ENCODE peak calls at places on chromosomes 1 and 21, in ten cellular contexts. One of them, this sample, is unnamed. For H3K36me3, the result is how much of the 10 kb centered on the place peaks cover.

GRCh38 chr1:44810101-44810761 is 1.9 kb downstream of the BTBD19 start:
- DNase-seq in HCT116: no peak
- DNase-seq in thyroid gland: peak
- DNase-seq in testis: peak
- DNase-seq in left lung: peak
- DNase-seq in endothelial cell of umbilical vein: peak
- DNase-seq in IMR-90: no peak
- DNase-seq in brain microvascular endothelial cell: no peak
- DNase-seq in CD8-positive, alpha-beta memory T cell: peak
- DNase-seq in right lobe of liver: peak
- DNase-seq in this sample: no peak

GRCh38 chr1:224592636-224593579 is 23.2 kb upstream of the CNIH3 start:
- DNase-seq in brain microvascular endothelial cell: peak
- DNase-seq in CD8-positive, alpha-beta memory T cell: no peak
- DNase-seq in right lobe of liver: no peak
- DNase-seq in thyroid gland: no peak
- DNase-seq in HCT116: no peak
- DNase-seq in testis: no peak
- DNase-seq in endothelial cell of umbilical vein: no peak
- DNase-seq in left lung: no peak
- DNase-seq in IMR-90: peak
- DNase-seq in this sample: peak

GRCh38 chr1:226919587-226919986 is 20.5 kb upstream of the COQ8A start:
- DNase-seq in brain microvascular endothelial cell: no peak
- DNase-seq in HCT116: no peak
- DNase-seq in testis: no peak
- DNase-seq in right lobe of liver: no peak
- DNase-seq in IMR-90: no peak
- DNase-seq in endothelial cell of umbilical vein: no peak
- DNase-seq in thyroid gland: no peak
- DNase-seq in CD8-positive, alpha-beta memory T cell: no peak
- DNase-seq in left lung: no peak
- DNase-seq in this sample: no peak

GRCh38 chr21:43273708-43274021 is 104.9 kb downstream of the CRYAA start:
- DNase-seq in IMR-90: no peak
- DNase-seq in endothelial cell of umbilical vein: no peak
- DNase-seq in thyroid gland: no peak
- DNase-seq in testis: no peak
- DNase-seq in HCT116: no peak
- DNase-seq in brain microvascular endothelial cell: no peak
- DNase-seq in right lobe of liver: no peak
- DNase-seq in CD8-positive, alpha-beta memory T cell: no peak
- DNase-seq in left lung: no peak
- DNase-seq in this sample: no peak

GRCh38 chr1:109933856-109934711 is 23.4 kb downstream of the CSF1 start:
- DNase-seq in IMR-90: peak
- DNase-seq in right lobe of liver: peak
- DNase-seq in endothelial cell of umbilical vein: peak
- DNase-seq in brain microvascular endothelial cell: peak
- DNase-seq in thyroid gland: no peak
- DNase-seq in CD8-positive, alpha-beta memory T cell: no peak
- DNase-seq in HCT116: no peak
- DNase-seq in testis: no peak
- DNase-seq in left lung: no peak
- DNase-seq in this sample: no peak

GRCh38 chr1:12556368-12556930 is 61.6 kb downstream of the DHRS3 start:
- DNase-seq in right lobe of liver: no peak
- DNase-seq in left lung: peak
- DNase-seq in thyroid gland: peak
- DNase-seq in HCT116: no peak
- DNase-seq in IMR-90: peak
- DNase-seq in brain microvascular endothelial cell: peak
- DNase-seq in CD8-positive, alpha-beta memory T cell: no peak
- DNase-seq in endothelial cell of umbilical vein: no peak
- DNase-seq in testis: peak
- DNase-seq in this sample: peak

GRCh38 chr1:23824711-23825075 is 536 bp downstream of the HMGCL start:
- DNase-seq in right lobe of liver: no peak
- DNase-seq in brain microvascular endothelial cell: no peak
- DNase-seq in testis: no peak
- DNase-seq in left lung: no peak
- DNase-seq in CD8-positive, alpha-beta memory T cell: no peak
- DNase-seq in HCT116: no peak
- DNase-seq in endothelial cell of umbilical vein: no peak
- DNase-seq in IMR-90: no peak
- DNase-seq in thyroid gland: no peak
- DNase-seq in this sample: no peak

GRCh38 chr1:29802181-29803068 is 566.1 kb downstream of the PTPRU start:
- DNase-seq in endothelial cell of umbilical vein: no peak
- DNase-seq in thyroid gland: no peak
- DNase-seq in CD8-positive, alpha-beta memory T cell: no peak
- DNase-seq in brain microvascular endothelial cell: no peak
- DNase-seq in right lobe of liver: no peak
- DNase-seq in testis: no peak
- DNase-seq in HCT116: no peak
- DNase-seq in left lung: no peak
- DNase-seq in IMR-90: no peak
- DNase-seq in this sample: no peak

GRCh38 chr1:167486090-167486824 is 32.1 kb downstream of the CD247 start:
- DNase-seq in IMR-90: no peak
- DNase-seq in brain microvascular endothelial cell: peak
- DNase-seq in endothelial cell of umbilical vein: no peak
- DNase-seq in left lung: peak
- DNase-seq in testis: peak
- DNase-seq in thyroid gland: no peak
- DNase-seq in CD8-positive, alpha-beta memory T cell: no peak
- DNase-seq in HCT116: no peak
- DNase-seq in right lobe of liver: no peak
- DNase-seq in this sample: no peak

GRCh38 chr1:214854126-214854875 is 228.2 kb upstream of the KCNK2 start:
- DNase-seq in endothelial cell of umbilical vein: no peak
- DNase-seq in thyroid gland: no peak
- DNase-seq in CD8-positive, alpha-beta memory T cell: no peak
- DNase-seq in brain microvascular endothelial cell: no peak
- DNase-seq in testis: no peak
- DNase-seq in HCT116: no peak
- DNase-seq in IMR-90: peak
- DNase-seq in right lobe of liver: no peak
- DNase-seq in left lung: no peak
- DNase-seq in this sample: no peak

GRCh38 chr21:45867041-45867630 is 114.4 kb upstream of the COL6A1 start:
- DNase-seq in left lung: no peak
- DNase-seq in IMR-90: no peak
- DNase-seq in right lobe of liver: no peak
- DNase-seq in CD8-positive, alpha-beta memory T cell: no peak
- DNase-seq in thyroid gland: no peak
- DNase-seq in HCT116: no peak
- DNase-seq in endothelial cell of umbilical vein: no peak
- DNase-seq in brain microvascular endothelial cell: no peak
- DNase-seq in testis: no peak
- DNase-seq in this sample: no peak

GRCh38 chr21:37509802-37510393 is 143.3 kb downstream of the DYRK1A start:
- DNase-seq in endothelial cell of umbilical vein: no peak
- DNase-seq in thyroid gland: no peak
- DNase-seq in HCT116: no peak
- DNase-seq in left lung: no peak
- DNase-seq in brain microvascular endothelial cell: peak
- DNase-seq in CD8-positive, alpha-beta memory T cell: no peak
- DNase-seq in IMR-90: peak
- DNase-seq in testis: no peak
- DNase-seq in right lobe of liver: no peak
- DNase-seq in this sample: no peak

GRCh38 chr1:24022611-24023359 is 42.7 kb upstream of the SRSF10 start:
- DNase-seq in brain microvascular endothelial cell: peak
- DNase-seq in thyroid gland: peak
- DNase-seq in IMR-90: peak
- DNase-seq in HCT116: no peak
- DNase-seq in left lung: no peak
- DNase-seq in CD8-positive, alpha-beta memory T cell: no peak
- DNase-seq in testis: no peak
- DNase-seq in endothelial cell of umbilical vein: no peak
- DNase-seq in right lobe of liver: no peak
- DNase-seq in this sample: peak

GRCh38 chr1:245583081-245583480 is 428.3 kb downstream of the KIF26B start:
- DNase-seq in thyroid gland: no peak
- DNase-seq in right lobe of liver: no peak
- DNase-seq in brain microvascular endothelial cell: no peak
- DNase-seq in IMR-90: peak
- DNase-seq in CD8-positive, alpha-beta memory T cell: no peak
- DNase-seq in left lung: no peak
- DNase-seq in HCT116: no peak
- DNase-seq in endothelial cell of umbilical vein: no peak
- DNase-seq in testis: no peak
- DNase-seq in this sample: no peak

GRCh38 chr1:170836146-170836545 is 99.2 kb upstream of the MROH9 start:
- DNase-seq in right lobe of liver: no peak
- DNase-seq in endothelial cell of umbilical vein: no peak
- DNase-seq in left lung: no peak
- DNase-seq in testis: no peak
- DNase-seq in thyroid gland: no peak
- DNase-seq in HCT116: no peak
- DNase-seq in CD8-positive, alpha-beta memory T cell: no peak
- DNase-seq in IMR-90: peak
- DNase-seq in brain microvascular endothelial cell: peak
- DNase-seq in this sample: no peak

GRCh38 chr1:38680801-38681510 is 178.6 kb downstream of the RRAGC start:
- DNase-seq in thyroid gland: no peak
- DNase-seq in testis: peak
- DNase-seq in left lung: no peak
- DNase-seq in CD8-positive, alpha-beta memory T cell: no peak
- DNase-seq in endothelial cell of umbilical vein: peak
- DNase-seq in right lobe of liver: no peak
- DNase-seq in HCT116: no peak
- DNase-seq in brain microvascular endothelial cell: no peak
- DNase-seq in IMR-90: no peak
- DNase-seq in this sample: peak

GRCh38 chr1:154221815-154222081 is 993 bp downstream of the UBAP2L start:
- DNase-seq in left lung: no peak
- DNase-seq in IMR-90: peak
- DNase-seq in brain microvascular endothelial cell: peak
- DNase-seq in thyroid gland: no peak
- DNase-seq in right lobe of liver: no peak
- DNase-seq in endothelial cell of umbilical vein: peak
- DNase-seq in testis: no peak
- DNase-seq in CD8-positive, alpha-beta memory T cell: no peak
- DNase-seq in HCT116: no peak
- DNase-seq in this sample: no peak

GRCh38 chr1:77739235-77739634 is 20.4 kb downstream of the USP33 start:
- DNase-seq in HCT116: no peak
- DNase-seq in thyroid gland: no peak
- DNase-seq in endothelial cell of umbilical vein: no peak
- DNase-seq in IMR-90: no peak
- DNase-seq in right lobe of liver: no peak
- DNase-seq in left lung: no peak
- DNase-seq in CD8-positive, alpha-beta memory T cell: no peak
- DNase-seq in brain microvascular endothelial cell: no peak
- DNase-seq in testis: no peak
- DNase-seq in this sample: no peak
- H3K4me3 ChIP-seq in HCT116: no peak
- H3K4me3 ChIP-seq in thyroid gland: no peak
- H3K4me3 ChIP-seq in endothelial cell of umbilical vein: no peak
- H3K4me3 ChIP-seq in IMR-90: no peak
- H3K4me3 ChIP-seq in right lobe of liver: no peak
- H3K4me3 ChIP-seq in left lung: no peak
- H3K4me3 ChIP-seq in CD8-positive, alpha-beta memory T cell: no peak
- H3K4me3 ChIP-seq in brain microvascular endothelial cell: no peak
- H3K4me3 ChIP-seq in testis: no peak
- H3K4me3 ChIP-seq in this sample: no peak

DNA sequence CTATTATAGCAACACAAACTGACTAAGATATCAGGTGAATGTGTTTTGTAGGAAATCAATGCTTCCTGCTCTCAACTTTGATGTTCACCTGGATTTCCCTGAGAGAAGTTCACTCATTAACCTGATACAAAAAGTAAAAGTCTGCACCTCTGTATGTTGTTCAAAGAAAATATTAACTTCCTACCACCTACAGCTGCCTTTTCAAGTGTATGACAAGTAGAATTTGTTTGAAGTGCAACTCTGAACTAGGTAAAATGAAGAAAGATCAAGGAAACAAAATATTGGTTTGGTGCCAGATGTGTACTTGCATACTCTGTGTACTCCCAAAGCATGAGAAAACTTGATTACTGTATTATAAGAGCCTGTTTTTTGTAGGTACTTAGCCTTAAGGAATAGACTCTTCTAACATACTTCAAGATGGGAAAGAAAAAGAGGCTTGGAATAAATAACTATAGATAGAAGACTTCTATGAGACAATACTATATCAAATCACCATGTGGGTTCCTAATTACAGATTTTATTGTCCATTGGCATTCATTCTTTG is 193.4 kb downstream of the APP start:
- DNase-seq in HCT116: no peak
- DNase-seq in CD8-positive, alpha-beta memory T cell: no peak
- DNase-seq in endothelial cell of umbilical vein: no peak
- DNase-seq in left lung: no peak
- DNase-seq in IMR-90: no peak
- DNase-seq in brain microvascular endothelial cell: no peak
- DNase-seq in right lobe of liver: no peak
- DNase-seq in thyroid gland: no peak
- DNase-seq in testis: no peak
- DNase-seq in this sample: no peak
- H3K36me3 ChIP-seq in HCT116: under half
- H3K36me3 ChIP-seq in CD8-positive, alpha-beta memory T cell: under half
- H3K36me3 ChIP-seq in endothelial cell of umbilical vein: under half
- H3K36me3 ChIP-seq in left lung: under half
- H3K36me3 ChIP-seq in IMR-90: under half
- H3K36me3 ChIP-seq in brain microvascular endothelial cell: half or more
- H3K36me3 ChIP-seq in right lobe of liver: under half
- H3K36me3 ChIP-seq in thyroid gland: under half
- H3K36me3 ChIP-seq in testis: under half
- H3K36me3 ChIP-seq in this sample: half or more

GRCh38 chr1:32627596-32628162 is 22.7 kb downstream of the ZBTB8OS start:
- DNase-seq in right lobe of liver: no peak
- DNase-seq in thyroid gland: no peak
- DNase-seq in brain microvascular endothelial cell: no peak
- DNase-seq in IMR-90: no peak
- DNase-seq in HCT116: no peak
- DNase-seq in endothelial cell of umbilical vein: no peak
- DNase-seq in left lung: no peak
- DNase-seq in testis: no peak
- DNase-seq in CD8-positive, alpha-beta memory T cell: no peak
- DNase-seq in this sample: peak
- H3K4me3 ChIP-seq in right lobe of liver: no peak
- H3K4me3 ChIP-seq in thyroid gland: no peak
- H3K4me3 ChIP-seq in brain microvascular endothelial cell: no peak
- H3K4me3 ChIP-seq in IMR-90: no peak
- H3K4me3 ChIP-seq in HCT116: no peak
- H3K4me3 ChIP-seq in endothelial cell of umbilical vein: no peak
- H3K4me3 ChIP-seq in left lung: no peak
- H3K4me3 ChIP-seq in testis: no peak
- H3K4me3 ChIP-seq in CD8-positive, alpha-beta memory T cell: no peak
- H3K4me3 ChIP-seq in this sample: no peak

DNA sequence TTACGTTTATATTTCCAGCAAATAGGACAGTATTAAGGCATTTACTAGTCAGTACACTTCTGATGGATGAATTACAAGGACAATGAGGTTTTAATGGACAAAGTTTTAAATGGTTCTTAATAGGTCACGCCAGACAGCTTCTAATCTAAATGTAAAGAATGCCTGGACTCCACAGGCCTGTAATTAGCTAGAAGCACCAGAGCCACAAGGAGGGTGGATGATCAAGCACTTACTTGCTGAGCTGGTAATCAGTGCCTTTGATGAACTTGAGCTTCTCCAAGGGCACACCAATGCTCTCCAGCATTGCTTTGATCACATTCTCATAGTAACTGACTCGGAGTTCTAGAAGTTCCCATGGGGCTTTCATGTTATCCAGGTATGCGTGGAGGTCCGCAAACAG is 6.8 kb downstream of the YARS1 start:
- DNase-seq in IMR-90: no peak
- DNase-seq in left lung: no peak
- DNase-seq in HCT116: no peak
- DNase-seq in testis: no peak
- DNase-seq in brain microvascular endothelial cell: no peak
- DNase-seq in CD8-positive, alpha-beta memory T cell: no peak
- DNase-seq in right lobe of liver: no peak
- DNase-seq in thyroid gland: no peak
- DNase-seq in endothelial cell of umbilical vein: no peak
- DNase-seq in this sample: no peak
- H3K36me3 ChIP-seq in IMR-90: under half
- H3K36me3 ChIP-seq in left lung: under half
- H3K36me3 ChIP-seq in HCT116: under half
- H3K36me3 ChIP-seq in testis: under half
- H3K36me3 ChIP-seq in brain microvascular endothelial cell: under half
- H3K36me3 ChIP-seq in CD8-positive, alpha-beta memory T cell: under half
- H3K36me3 ChIP-seq in right lobe of liver: under half
- H3K36me3 ChIP-seq in thyroid gland: under half
- H3K36me3 ChIP-seq in endothelial cell of umbilical vein: under half
- H3K36me3 ChIP-seq in this sample: half or more